ENCODE peak calls at places on chromosomes 2 and 18, in five cellular contexts. One of them, this sample, is unnamed.

GRCh38 chr18:25898965-25899364 is 191.4 kb downstream of the SS18 start:
- DNase-seq in AML-193: no peak
- DNase-seq in SK-N-DZ: no peak
- DNase-seq in neural crest cell: no peak
- DNase-seq in Caki2: no peak
- DNase-seq in this sample: no peak

GRCh38 chr2:12070581-12070980 is 324.1 kb downstream of the LPIN1 start:
- DNase-seq in AML-193: no peak
- DNase-seq in SK-N-DZ: no peak
- DNase-seq in neural crest cell: no peak
- DNase-seq in Caki2: no peak
- DNase-seq in this sample: no peak

GRCh38 chr2:230762317-230762896 is 49.8 kb downstream of the CAB39 start:
- DNase-seq in AML-193: peak
- DNase-seq in SK-N-DZ: peak
- DNase-seq in neural crest cell: peak
- DNase-seq in Caki2: no peak
- DNase-seq in this sample: peak

GRCh38 chr2:28896906-28897305 is 2.4 kb downstream of the WDR43 start:
- DNase-seq in AML-193: no peak
- DNase-seq in SK-N-DZ: no peak
- DNase-seq in neural crest cell: no peak
- DNase-seq in Caki2: no peak
- DNase-seq in this sample: no peak

GRCh38 chr2:19632327-19633040 is 269.3 kb downstream of the TTC32 start:
- DNase-seq in AML-193: no peak
- DNase-seq in SK-N-DZ: no peak
- DNase-seq in neural crest cell: no peak
- DNase-seq in Caki2: no peak
- DNase-seq in this sample: no peak

GRCh38 chr18:37270046-37270665 is 295.4 kb downstream of the CELF4 start:
- DNase-seq in AML-193: peak
- DNase-seq in SK-N-DZ: no peak
- DNase-seq in neural crest cell: peak
- DNase-seq in Caki2: peak
- DNase-seq in this sample: peak

GRCh38 chr18:48605408-48605845 is 66.6 kb downstream of the CTIF start:
- DNase-seq in AML-193: peak
- DNase-seq in SK-N-DZ: peak
- DNase-seq in neural crest cell: no peak
- DNase-seq in Caki2: peak
- DNase-seq in this sample: peak

GRCh38 chr2:158407031-158407430 is 49.5 kb downstream of the CCDC148 start:
- DNase-seq in AML-193: no peak
- DNase-seq in SK-N-DZ: no peak
- DNase-seq in neural crest cell: no peak
- DNase-seq in Caki2: no peak
- DNase-seq in this sample: no peak

GRCh38 chr2:71878626-71879508 is 268.8 kb downstream of the CYP26B1 start:
- DNase-seq in AML-193: no peak
- DNase-seq in SK-N-DZ: no peak
- DNase-seq in neural crest cell: no peak
- DNase-seq in Caki2: no peak
- DNase-seq in this sample: no peak

GRCh38 chr2:53498210-53498609 is 269.4 kb upstream of the CHAC2 start:
- DNase-seq in AML-193: no peak
- DNase-seq in SK-N-DZ: no peak
- DNase-seq in neural crest cell: no peak
- DNase-seq in Caki2: no peak
- DNase-seq in this sample: no peak

GRCh38 chr2:64831134-64831976 is 157.8 kb upstream of the SLC1A4 start:
- DNase-seq in AML-193: peak
- DNase-seq in SK-N-DZ: peak
- DNase-seq in neural crest cell: peak
- DNase-seq in Caki2: peak
- DNase-seq in this sample: peak

GRCh38 chr2:111626037-111626861 is 257.7 kb downstream of the ANAPC1 start:
- DNase-seq in AML-193: no peak
- DNase-seq in SK-N-DZ: no peak
- DNase-seq in neural crest cell: no peak
- DNase-seq in Caki2: no peak
- DNase-seq in this sample: no peak

GRCh38 chr2:15939854-15940660 is at the start of gene MYCN:
- DNase-seq in AML-193: peak
- DNase-seq in SK-N-DZ: no peak
- DNase-seq in neural crest cell: peak
- DNase-seq in Caki2: peak
- DNase-seq in this sample: peak

GRCh38 chr18:73101977-73102376 is 234.2 kb upstream of the NETO1 start:
- DNase-seq in AML-193: no peak
- DNase-seq in SK-N-DZ: no peak
- DNase-seq in neural crest cell: no peak
- DNase-seq in Caki2: no peak
- DNase-seq in this sample: no peak

GRCh38 chr2:209422191-209422754 is 1.6 kb upstream of the MAP2 start:
- DNase-seq in AML-193: no peak
- DNase-seq in SK-N-DZ: no peak
- DNase-seq in neural crest cell: no peak
- DNase-seq in Caki2: no peak
- DNase-seq in this sample: no peak

GRCh38 chr18:26621161-26622026 is 73.0 kb upstream of the KCTD1 start:
- DNase-seq in AML-193: peak
- DNase-seq in SK-N-DZ: no peak
- DNase-seq in neural crest cell: peak
- DNase-seq in Caki2: peak
- DNase-seq in this sample: peak

GRCh38 chr2:38723173-38723572 is 28.0 kb downstream of the SRSF7 start:
- DNase-seq in AML-193: no peak
- DNase-seq in SK-N-DZ: no peak
- DNase-seq in neural crest cell: no peak
- DNase-seq in Caki2: no peak
- DNase-seq in this sample: no peak

GRCh38 chr2:96423281-96423680 is 81.9 kb downstream of the NEURL3 start:
- DNase-seq in AML-193: no peak
- DNase-seq in SK-N-DZ: no peak
- DNase-seq in neural crest cell: no peak
- DNase-seq in Caki2: no peak
- DNase-seq in this sample: no peak

GRCh38 chr2:240348522-240348921 is 86.9 kb upstream of the GPC1 start:
- DNase-seq in AML-193: no peak
- DNase-seq in SK-N-DZ: no peak
- DNase-seq in neural crest cell: no peak
- DNase-seq in Caki2: no peak
- DNase-seq in this sample: peak

GRCh38 chr2:200379481-200380120 is 73.1 kb downstream of the SPATS2L start:
- DNase-seq in AML-193: no peak
- DNase-seq in SK-N-DZ: no peak
- DNase-seq in neural crest cell: no peak
- DNase-seq in Caki2: no peak
- DNase-seq in this sample: no peak

GRCh38 chr2:226838758-226839555 is 3.1 kb downstream of the RHBDD1 start:
- DNase-seq in AML-193: no peak
- DNase-seq in SK-N-DZ: no peak
- DNase-seq in neural crest cell: no peak
- DNase-seq in Caki2: no peak
- DNase-seq in this sample: no peak

GRCh38 chr2:242031481-242032019 is 162.0 kb downstream of the RTP5 start:
- DNase-seq in AML-193: no peak
- DNase-seq in SK-N-DZ: no peak
- DNase-seq in neural crest cell: no peak
- DNase-seq in Caki2: peak
- DNase-seq in this sample: no peak

GRCh38 chr18:68033466-68033865 is 516.9 kb upstream of the DSEL start:
- DNase-seq in AML-193: no peak
- DNase-seq in SK-N-DZ: no peak
- DNase-seq in neural crest cell: no peak
- DNase-seq in Caki2: no peak
- DNase-seq in this sample: no peak